ENCODE peak calls at places on chromosomes 13 and 19, in six cellular contexts. X is GM13977, W is AG10803, I is BE2C, Y is epithelial cell of proximal tubule, U is ovary. B is an unnamed sample.

GRCh38 chr19:685457-685931 is 9.3 kb downstream of the FSTL3 start:
- DNase-seq in X (no peak), W (no peak), I (no peak), Y (no peak), U (no peak), B (no peak)

GRCh38 chr19:2171349-2172145 is 7.8 kb downstream of the DOT1L start:
- DNase-seq in X (peak), W (no peak), I (peak), Y (no peak), U (no peak), B (peak)

GRCh38 chr19:5354403-5354802 is 13.8 kb upstream of the PTPRS start:
- DNase-seq in X (peak), W (no peak), I (peak), Y (no peak), U (no peak), B (peak)

GRCh38 chr13:91400094-91400462 is 1.7 kb downstream of the GPC5 start:
- DNase-seq in X (peak), W (no peak), I (no peak), Y (no peak), U (no peak), B (no peak)

GRCh38 chr19:30696514-30696913 is 324.3 kb downstream of the ZNF536 start:
- DNase-seq in X (no peak), W (no peak), I (peak), Y (no peak), U (no peak), B (no peak)

GRCh38 chr13:85806553-85807175 is 7.4 kb upstream of the SLITRK6 start:
- DNase-seq in X (peak), W (peak), I (no peak), Y (peak), U (no peak), B (peak)

GRCh38 chr13:108915095-108915633 is 285.8 kb downstream of the MYO16 start:
- DNase-seq in X (no peak), W (peak), I (no peak), Y (no peak), U (no peak), B (peak)

GRCh38 chr13:109256866-109257760 is 529.3 kb downstream of the IRS2 start:
- DNase-seq in X (no peak), W (peak), I (no peak), Y (peak), U (no peak), B (no peak)

GRCh38 chr13:102718746-102719145 is 23.9 kb upstream of the METTL21C start:
- DNase-seq in X (no peak), W (no peak), I (no peak), Y (no peak), U (no peak), B (no peak)

GRCh38 chr19:9917322-9917721 is 19.0 kb downstream of the OLFM2 start:
- DNase-seq in X (no peak), W (peak), I (peak), Y (no peak), U (no peak), B (no peak)

GRCh38 chr19:13037161-13037560 is 41.9 kb downstream of the NFIX start:
- DNase-seq in X (no peak), W (peak), I (no peak), Y (no peak), U (no peak), B (no peak)

GRCh38 chr13:28204690-28205443 is 66.5 kb downstream of the PAN3 start:
- DNase-seq in X (peak), W (no peak), I (no peak), Y (no peak), U (no peak), B (peak)

GRCh38 chr13:87884874-87885273 is 213.7 kb downstream of the SLITRK5 start:
- DNase-seq in X (no peak), W (no peak), I (peak), Y (no peak), U (no peak), B (no peak)

GRCh38 chr19:58170860-58171259 is 12.0 kb upstream of the ZNF274 start:
- DNase-seq in X (no peak), W (peak), I (no peak), Y (no peak), U (no peak), B (no peak)

GRCh38 chr19:4369109-4369887 is 25.9 kb downstream of the MPND start:
- DNase-seq in X (peak), W (peak), I (no peak), Y (no peak), U (no peak), B (peak)

GRCh38 chr19:3369337-3370213 is 3.2 kb downstream of the NFIC start:
- DNase-seq in X (peak), W (peak), I (no peak), Y (no peak), U (peak), B (peak)

GRCh38 chr13:109740121-109740520 is 46.3 kb downstream of the IRS2 start:
- DNase-seq in X (no peak), W (no peak), I (no peak), Y (no peak), U (no peak), B (no peak)

GRCh38 chr13:79451500-79451962 is 29.4 kb upstream of the NDFIP2 start:
- DNase-seq in X (peak), W (peak), I (peak), Y (peak), U (no peak), B (peak)

GRCh38 chr13:96053003-96053703 is at the start of gene UGGT2:
- DNase-seq in X (peak), W (peak), I (peak), Y (no peak), U (peak), B (peak)

GRCh38 chr13:101475536-101475935 is 23.1 kb downstream of the ITGBL1 start:
- DNase-seq in X (no peak), W (no peak), I (no peak), Y (no peak), U (no peak), B (no peak)

GRCh38 chr13:80430561-80430960 is 89.6 kb upstream of the SPRY2 start:
- DNase-seq in X (no peak), W (no peak), I (no peak), Y (no peak), U (no peak), B (no peak)

GRCh38 chr19:3129112-3129511 is 6.7 kb upstream of the GNA15 start:
- DNase-seq in X (no peak), W (peak), I (no peak), Y (no peak), U (no peak), B (no peak)

GRCh38 chr13:44231786-44232516 is 141.7 kb upstream of the SERP2 start:
- DNase-seq in X (no peak), W (peak), I (no peak), Y (peak), U (peak), B (no peak)

GRCh38 chr13:27524981-27525975 is 74.9 kb upstream of the MTIF3 start:
- DNase-seq in X (no peak), W (no peak), I (no peak), Y (no peak), U (no peak), B (no peak)

GRCh38 chr13:51998723-51999471 is 12.4 kb downstream of the ATP7B start:
- DNase-seq in X (no peak), W (no peak), I (no peak), Y (no peak), U (no peak), B (no peak)

GRCh38 chr19:2048959-2049740 is 1.9 kb downstream of the MKNK2 start:
- DNase-seq in X (no peak), W (no peak), I (no peak), Y (no peak), U (peak), B (no peak)

GRCh38 chr19:15419413-15420025 is 731 bp upstream of the AKAP8L start:
- DNase-seq in X (no peak), W (peak), I (no peak), Y (no peak), U (no peak), B (no peak)
- TF ChIP-seq CTCF in X (no peak), W (no peak), I (no peak), Y (no peak), U (no peak), B (no peak)

GRCh38 chr13:81990652-81991051 is 1649.7 kb upstream of the SPRY2 start:
- DNase-seq in X (no peak), W (no peak), I (no peak), Y (no peak), U (no peak), B (no peak)
- TF ChIP-seq CTCF in X (no peak), W (no peak), I (no peak), Y (no peak), U (no peak), B (no peak)

GRCh38 chr19:18320865-18321728 is 1.8 kb downstream of the LSM4 start:
- DNase-seq in X (no peak), W (no peak), I (no peak), Y (no peak), U (no peak), B (no peak)

GRCh38 chr19:18322759-18323460 is at the start of gene LSM4:
- DNase-seq in X (peak), W (peak), I (peak), Y (peak), U (peak), B (peak)

GRCh38 chr19:18321729-18322091 is 1.2 kb downstream of the LSM4 start:
- DNase-seq in X (no peak), W (no peak), I (no peak), Y (no peak), U (no peak), B (no peak)

GRCh38 chr19:18319591-18320135 is 3.2 kb downstream of the LSM4 start:
- DNase-seq in X (no peak), W (no peak), I (no peak), Y (no peak), U (no peak), B (no peak)

DNA sequence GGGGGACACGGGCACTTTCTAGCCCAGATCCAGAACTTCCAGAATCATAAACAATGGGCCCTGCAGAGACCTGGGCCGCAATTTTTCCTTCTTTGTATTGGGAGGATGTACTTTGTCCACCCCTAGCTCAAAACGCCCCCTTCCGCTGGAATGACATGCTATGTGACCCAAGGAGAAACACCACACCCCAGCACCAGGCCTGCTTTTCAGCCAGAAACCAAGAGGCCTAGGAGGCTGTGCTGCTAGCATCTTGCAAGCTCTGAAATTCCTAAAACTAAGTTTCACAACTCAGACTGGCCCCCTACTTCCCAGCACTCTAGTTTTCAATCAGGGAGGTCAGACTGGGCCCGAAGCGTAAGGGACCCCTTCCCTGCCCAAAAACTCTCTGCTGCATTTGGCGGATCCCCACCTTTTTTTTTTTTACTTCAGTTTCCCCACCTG is 538 bp downstream of the LSM4 start:
- DNase-seq in X (peak), W (peak), I (peak), Y (no peak), U (no peak), B (peak)
- TF ChIP-seq CTCF in X (peak), W (peak), I (peak), Y (peak), U (no peak), B (peak)

GRCh38 chr19:52464798-52465470 is 11.6 kb downstream of the ZNF578 start:
- DNase-seq in X (no peak), W (no peak), I (no peak), Y (no peak), U (no peak), B (no peak)
- TF ChIP-seq CTCF in X (no peak), W (no peak), I (no peak), Y (no peak), U (no peak), B (no peak)

GRCh38 chr13:24654741-24655140 is 25.5 kb upstream of the ATP12A start:
- DNase-seq in X (no peak), W (peak), I (no peak), Y (no peak), U (no peak), B (no peak)
- TF ChIP-seq CTCF in X (no peak), W (no peak), I (no peak), Y (no peak), U (no peak), B (no peak)

GRCh38 chr13:49869514-49869913 is 66.6 kb downstream of the SPRYD7 start:
- DNase-seq in X (no peak), W (peak), I (peak), Y (no peak), U (no peak), B (no peak)
- TF ChIP-seq CTCF in X (peak), W (peak), I (peak), Y (peak), U (no peak), B (peak)

GRCh38 chr19:36060430-36060829 is 5.7 kb downstream of the WDR62 start:
- DNase-seq in X (peak), W (peak), I (peak), Y (no peak), U (no peak), B (peak)
- TF ChIP-seq CTCF in X (peak), W (peak), I (peak), Y (peak), U (no peak), B (peak)

GRCh38 chr13:31699650-31700049 is 39.7 kb upstream of the RXFP2 start:
- DNase-seq in X (no peak), W (no peak), I (no peak), Y (no peak), U (no peak), B (no peak)
- TF ChIP-seq CTCF in X (no peak), W (peak), I (peak), Y (no peak), U (no peak), B (no peak)

GRCh38 chr19:45253396-45254027 is 2.4 kb downstream of the MARK4 start:
- DNase-seq in X (no peak), W (peak), I (no peak), Y (no peak), U (no peak), B (no peak)

GRCh38 chr19:45251452-45252354 is 632 bp downstream of the MARK4 start:
- DNase-seq in X (peak), W (peak), I (no peak), Y (no peak), U (peak), B (peak)

GRCh38 chr19:45256836-45257235 is 5.8 kb downstream of the MARK4 start:
- DNase-seq in X (no peak), W (no peak), I (no peak), Y (no peak), U (no peak), B (no peak)

GRCh38 chr19:45255611-45256157 is 4.6 kb downstream of the MARK4 start:
- DNase-seq in X (no peak), W (no peak), I (no peak), Y (no peak), U (no peak), B (no peak)

DNA sequence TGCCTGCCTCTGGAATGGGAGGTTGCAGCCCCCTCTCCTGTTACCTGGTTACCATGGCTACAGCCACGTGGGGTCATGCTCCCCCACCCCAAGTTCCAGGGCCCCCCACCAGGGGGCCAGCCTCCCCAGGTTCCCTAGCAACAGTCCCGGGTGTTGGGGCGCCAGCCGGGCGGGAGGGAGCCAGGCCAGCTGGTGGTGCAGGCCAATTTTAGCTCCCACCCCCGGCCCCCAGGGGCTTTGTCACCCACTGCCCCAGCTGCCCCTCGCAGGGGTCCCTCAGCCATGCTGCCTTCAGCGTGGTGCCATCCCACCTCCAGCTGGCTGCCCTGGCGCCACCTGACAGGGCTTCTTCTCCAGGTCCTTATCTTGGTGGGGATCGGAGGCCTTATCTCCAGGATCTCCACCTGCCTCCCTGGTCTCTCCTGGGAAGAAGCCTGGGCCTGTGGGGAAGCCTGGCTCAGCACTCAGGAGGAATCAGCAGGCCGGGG is 3.0 kb downstream of the MARK4 start:
- DNase-seq in X (no peak), W (no peak), I (peak), Y (no peak), U (no peak), B (no peak)
- TF ChIP-seq CTCF in X (peak), W (peak), I (peak), Y (peak), U (no peak), B (no peak)

GRCh38 chr19:17178291-17178690 is 36.9 kb upstream of the USE1 start:
- DNase-seq in X (no peak), W (no peak), I (no peak), Y (no peak), U (no peak), B (no peak)

GRCh38 chr19:17170538-17171297 is 44.4 kb upstream of the USE1 start:
- DNase-seq in X (peak), W (no peak), I (no peak), Y (no peak), U (no peak), B (peak)

GRCh38 chr19:17171874-17172273 is 43.3 kb upstream of the USE1 start:
- DNase-seq in X (no peak), W (no peak), I (no peak), Y (no peak), U (no peak), B (no peak)

DNA sequence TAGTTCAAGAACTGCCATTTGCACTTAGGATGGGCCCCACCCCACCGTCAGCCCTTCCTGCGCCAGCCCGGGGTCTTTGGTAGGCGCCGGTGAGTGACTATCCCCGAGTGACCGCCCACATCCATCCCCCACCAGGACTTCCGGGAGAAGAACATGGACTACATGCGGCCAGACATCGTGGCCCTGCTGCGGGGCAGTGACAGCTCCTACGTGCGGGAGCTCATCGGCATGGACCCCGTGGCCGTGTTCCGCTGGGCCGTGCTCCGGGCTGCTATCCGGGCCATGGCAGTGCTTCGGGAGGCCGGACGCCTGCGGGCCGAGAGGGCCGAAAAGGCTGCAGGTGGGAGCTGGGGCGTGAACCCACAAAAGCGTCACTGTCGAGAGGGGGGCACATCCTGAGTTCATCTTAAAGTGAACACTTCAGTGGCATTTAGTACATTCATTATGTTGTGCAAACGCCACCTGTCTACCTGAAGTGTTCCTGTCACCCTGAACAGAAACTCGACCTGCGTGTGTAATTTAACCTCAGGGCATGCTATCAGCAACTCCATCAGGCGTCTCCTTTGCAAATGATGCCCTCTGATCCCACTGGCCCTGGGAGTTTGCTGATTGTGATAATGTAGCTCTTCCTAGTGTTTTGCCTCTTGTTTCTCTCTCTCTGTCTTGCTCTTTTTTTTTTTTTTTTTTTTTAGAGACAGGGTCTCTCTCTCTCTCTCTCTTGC is 42.4 kb upstream of the USE1 start:
- DNase-seq in X (no peak), W (no peak), I (no peak), Y (no peak), U (no peak), B (no peak)
- TF ChIP-seq CTCF in X (no peak), W (no peak), I (no peak), Y (no peak), U (no peak), B (no peak)